ENCODE peak calls at places on chromosomes 13 and 19, in seven cellular contexts. W, X, V, G, Q, M and D are unnamed samples.

GRCh38 chr13:105920375-105920774 is 615.1 kb downstream of the EFNB2 start:
- DNase-seq in W (peak; percentile 87), V (peak; percentile 87), Q (no peak), M (no peak), G (no peak), X (no peak), D (no peak)

GRCh38 chr19:7975037-7975436 is 30.4 kb downstream of the ELAVL1 start:
- DNase-seq in V (no peak), X (no peak), W (no peak), G (no peak), M (no peak), Q (no peak), D (no peak)

GRCh38 chr19:56147307-56147706 is 6.2 kb downstream of the ZNF444 start:
- DNase-seq in Q (no peak), W (no peak), G (no peak), M (no peak), V (no peak), X (no peak), D (no peak)

GRCh38 chr13:79194272-79194671 is 211.8 kb downstream of the RBM26 start:
- DNase-seq in M (peak; percentile 63), X (no peak), G (peak; percentile 79), V (no peak), Q (peak; percentile 42), W (no peak), D (no peak)

GRCh38 chr13:84126671-84127171 is 244.4 kb upstream of the SLITRK1 start:
- DNase-seq in W (no peak), V (no peak), X (no peak), M (no peak), G (no peak), Q (no peak), D (no peak)

GRCh38 chr13:24228852-24229458 is 68.4 kb downstream of the SPATA13 start:
- DNase-seq in Q (no peak), X (no peak), V (peak; percentile 79), W (peak; percentile 81), M (peak; percentile 57), G (no peak), D (no peak)

GRCh38 chr13:98981596-98982195 is 3.8 kb upstream of the DOCK9 start:
- DNase-seq in X (no peak), V (peak; percentile 43), M (peak; percentile 32), W (no peak), G (peak; percentile 25), Q (no peak), D (no peak)

GRCh38 chr19:16025108-16026101 is 50.9 kb upstream of the TPM4 start:
- DNase-seq in X (no peak), Q (no peak), G (no peak), W (peak; percentile 70), M (no peak), V (peak; percentile 73), D (peak; percentile 55)

GRCh38 chr19:48859711-48860572 is 8.5 kb downstream of the PLEKHA4 start:
- DNase-seq in M (no peak), G (peak; percentile 68), V (no peak), W (no peak), X (no peak), Q (no peak), D (no peak)